ENCODE peak calls at places on chromosome 7, in four cellular contexts. W is NCI-H1092 treated with DMSO at 0.1 percent for 48 hours, R is DMS79, F is adipocyte. D is an unnamed sample.

GRCh38 chr7:69800495-69800894 is 202.2 kb downstream of the AUTS2 start:
- DNase-seq in W (no peak), R (no peak), F (no peak), D (no peak)

GRCh38 chr7:11313801-11314200 is 340.1 kb downstream of the PHF14 start:
- DNase-seq in R (no peak), W (no peak), F (no peak), D (no peak)

GRCh38 chr7:5354460-5355279 is 69.0 kb downstream of the TNRC18 start:
- DNase-seq in R (no peak), W (no peak), F (peak; percentile 17), D (no peak)

GRCh38 chr7:157013101-157013500 is 2.6 kb upstream of the MNX1 start:
- DNase-seq in R (no peak), W (no peak), F (no peak), D (no peak)

GRCh38 chr7:24024689-24025088 is 259.3 kb upstream of the NPY start:
- DNase-seq in F (peak; percentile 5), W (no peak), R (no peak), D (peak; percentile 23)

GRCh38 chr7:96055717-96056116 is 266.2 kb downstream of the SLC25A13 start:
- DNase-seq in W (no peak), R (no peak), F (no peak), D (no peak)

GRCh38 chr7:149776848-149777407 is 3.5 kb upstream of the ZNF467 start:
- DNase-seq in R (no peak), F (no peak), W (peak; percentile 29), D (no peak)

GRCh38 chr7:135690566-135690965 is 28.3 kb downstream of the STMP1 start:
- DNase-seq in W (no peak), F (peak; percentile 55), R (no peak), D (no peak)

GRCh38 chr7:2542924-2543871 is 12.1 kb downstream of the BRAT1 start:
- DNase-seq in F (no peak), R (no peak), W (no peak), D (no peak)

GRCh38 chr7:99525713-99526440 is 21.4 kb downstream of the ZKSCAN5 start:
- DNase-seq in F (no peak), R (no peak), W (no peak), D (no peak)

GRCh38 chr7:149776305-149776704 is 2.9 kb upstream of the ZNF467 start:
- DNase-seq in R (no peak), W (no peak), F (no peak), D (no peak)

GRCh38 chr7:42351313-42351935 is 114.4 kb upstream of the GLI3 start:
- DNase-seq in W (no peak), F (peak; percentile 62), R (no peak), D (no peak)

GRCh38 chr7:151759591-151760042 is 117.3 kb downstream of the PRKAG2 start:
- DNase-seq in F (peak; percentile 86), W (peak; percentile 63), R (peak; percentile 27), D (peak; percentile 65)

GRCh38 chr7:138400400-138400886 is 59.6 kb upstream of the TRIM24 start:
- DNase-seq in R (no peak), W (no peak), F (no peak), D (no peak)

GRCh38 chr7:37208528-37208927 is 240.1 kb downstream of the ELMO1 start:
- DNase-seq in R (no peak), W (peak; percentile 27), F (peak; percentile 98), D (peak; percentile 63)

GRCh38 chr7:20440472-20441105 is 109.9 kb downstream of the ITGB8 start:
- DNase-seq in F (peak; percentile 34), W (no peak), R (no peak), D (no peak)

GRCh38 chr7:95549818-95550529 is 46.3 kb downstream of the PDK4 start:
- DNase-seq in W (peak; percentile 90), R (peak; percentile 56), F (peak; percentile 84), D (peak; percentile 41)

D was measured in NCI-H2171 treated with DMSO at 0.1 percent for 48 hours.